ENCODE peak calls at places on chromosomes 2 and 18, in ten cellular contexts. F is SIG-M5; E is naive thymus-derived CD8-positive, alpha-beta T cell; A is Right ventricle myocardium superior; R is ovary; P is neural crest cell; H is lower leg skin; L is C1 segment of cervical spinal cord; Z is stimulated activated CD8-positive, alpha-beta memory T cell treated with anti-CD3 and anti-CD28 coated beads, Interleukin-4, amount 100 ng/mL, for 24 hours; U is HT1080. X is an unnamed sample.
A peak's percentile ranks its signal among the peaks of the same experiment; 100 is the strongest.

GRCh38 chr2:174333502-174334277 is 1.1 kb upstream of the SP9 start:
- DNase-seq in F (no peak), E (no peak), A (no peak), R (no peak), P (peak; percentile 19), H (peak; percentile 73), L (no peak), Z (no peak), U (no peak), X (no peak)

GRCh38 chr18:51537487-51537886 is 340.0 kb upstream of the MEX3C start:
- DNase-seq in F (no peak), E (no peak), A (peak; percentile 52), R (no peak), P (peak; percentile 29), H (no peak), L (no peak), Z (no peak), U (peak; percentile 65), X (no peak)

GRCh38 chr2:138421971-138422335 is 79.6 kb upstream of the SPOPL start:
- DNase-seq in F (no peak), E (no peak), A (no peak), R (no peak), P (no peak), H (no peak), L (no peak), Z (no peak), U (peak; percentile 91), X (no peak)

GRCh38 chr2:37230581-37230980 is 815 bp downstream of the CEBPZ start:
- DNase-seq in F (no peak), E (no peak), A (no peak), R (no peak), P (no peak), H (no peak), L (no peak), Z (no peak), U (peak; percentile 7), X (no peak)

GRCh38 chr2:190340369-190340768 is 3.0 kb upstream of the INPP1 start:
- DNase-seq in F (no peak), E (no peak), A (no peak), R (no peak), P (peak; percentile 13), H (no peak), L (no peak), Z (no peak), U (peak; percentile 70), X (no peak)

GRCh38 chr18:32343634-32344033 is 127.0 kb downstream of the GAREM1 start:
- DNase-seq in F (no peak), E (no peak), A (no peak), R (no peak), P (no peak), H (no peak), L (no peak), Z (no peak), U (no peak), X (no peak)

GRCh38 chr2:133666621-133667020 is 98.4 kb upstream of the NCKAP5 start:
- DNase-seq in F (no peak), E (no peak), A (no peak), R (no peak), P (no peak), H (no peak), L (no peak), Z (no peak), U (no peak), X (no peak)

GRCh38 chr2:24886640-24887324 is 33.3 kb downstream of the ADCY3 start:
- DNase-seq in F (no peak), E (no peak), A (no peak), R (no peak), P (no peak), H (no peak), L (no peak), Z (no peak), U (no peak), X (no peak)

GRCh38 chr2:204353823-204354222 is 191.5 kb upstream of the PARD3B start:
- DNase-seq in F (no peak), E (no peak), A (no peak), R (no peak), P (no peak), H (no peak), L (no peak), Z (no peak), U (no peak), X (no peak)

GRCh38 chr18:5058768-5059539 is 138.1 kb downstream of the AKAIN1 start:
- DNase-seq in F (no peak), E (peak; percentile 8), A (no peak), R (no peak), P (no peak), H (no peak), L (no peak), Z (no peak), U (no peak), X (no peak)

GRCh38 chr2:238370482-238371372 is 50.4 kb downstream of the TRAF3IP1 start:
- DNase-seq in F (no peak), E (peak; percentile 34), A (peak; percentile 67), R (peak; percentile 63), P (peak; percentile 43), H (no peak), L (no peak), Z (peak; percentile 42), U (peak; percentile 49), X (peak; percentile 40)

GRCh38 chr18:79123948-79124347 is 54.8 kb downstream of the ATP9B start:
- DNase-seq in F (no peak), E (no peak), A (no peak), R (no peak), P (no peak), H (no peak), L (no peak), Z (no peak), U (peak; percentile 8), X (no peak)